ENCODE peak calls at places on chromosomes 12 and 14, in four cellular contexts. One of them, this sample, is unnamed.

GRCh38 chr12:124294686-124295315 is at the start of gene RFLNA:
- DNase-seq in activated naive CD8-positive, alpha-beta T cell treated with anti-CD3 and anti-CD28 coated beads for 36 hours: peak
- DNase-seq in activated T-helper 1 cell treated with anti-CD3 and anti-CD28 coated beads, Interleukin-12 subunit alpha, Interleukin-12 subunit beta, Interleukin-2, Interleukin-4 antibody, amounts not matched to agents 30 ng/mL and 10 ng/mL and 1 ng/mL, durations not matched to agents 14 hours and 24 hours and 36 hours: no peak
- DNase-seq in NCI-H2029 treated with DMSO at 0.1 percent for 48 hours: no peak
- DNase-seq in this sample: no peak

GRCh38 chr12:51351913-51352532 is 5.5 kb upstream of the CELA1 start:
- DNase-seq in activated T-helper 1 cell treated with anti-CD3 and anti-CD28 coated beads, Interleukin-12 subunit alpha, Interleukin-12 subunit beta, Interleukin-2, Interleukin-4 antibody, amounts not matched to agents 30 ng/mL and 10 ng/mL and 1 ng/mL, durations not matched to agents 14 hours and 24 hours and 36 hours: peak
- DNase-seq in NCI-H2029 treated with DMSO at 0.1 percent for 48 hours: peak
- DNase-seq in activated naive CD8-positive, alpha-beta T cell treated with anti-CD3 and anti-CD28 coated beads for 36 hours: peak
- DNase-seq in this sample: peak

GRCh38 chr14:95313707-95314106 is 6.0 kb downstream of the CLMN start:
- DNase-seq in activated T-helper 1 cell treated with anti-CD3 and anti-CD28 coated beads, Interleukin-12 subunit alpha, Interleukin-12 subunit beta, Interleukin-2, Interleukin-4 antibody, amounts not matched to agents 30 ng/mL and 10 ng/mL and 1 ng/mL, durations not matched to agents 14 hours and 24 hours and 36 hours: no peak
- DNase-seq in activated naive CD8-positive, alpha-beta T cell treated with anti-CD3 and anti-CD28 coated beads for 36 hours: no peak
- DNase-seq in NCI-H2029 treated with DMSO at 0.1 percent for 48 hours: no peak
- DNase-seq in this sample: peak

GRCh38 chr12:12600659-12601058 is 11.0 kb upstream of the CREBL2 start:
- DNase-seq in activated naive CD8-positive, alpha-beta T cell treated with anti-CD3 and anti-CD28 coated beads for 36 hours: no peak
- DNase-seq in activated T-helper 1 cell treated with anti-CD3 and anti-CD28 coated beads, Interleukin-12 subunit alpha, Interleukin-12 subunit beta, Interleukin-2, Interleukin-4 antibody, amounts not matched to agents 30 ng/mL and 10 ng/mL and 1 ng/mL, durations not matched to agents 14 hours and 24 hours and 36 hours: no peak
- DNase-seq in NCI-H2029 treated with DMSO at 0.1 percent for 48 hours: no peak
- DNase-seq in this sample: no peak

GRCh38 chr12:80607361-80608135 is 99.9 kb upstream of the MYF6 start:
- DNase-seq in NCI-H2029 treated with DMSO at 0.1 percent for 48 hours: no peak
- DNase-seq in activated naive CD8-positive, alpha-beta T cell treated with anti-CD3 and anti-CD28 coated beads for 36 hours: no peak
- DNase-seq in activated T-helper 1 cell treated with anti-CD3 and anti-CD28 coated beads, Interleukin-12 subunit alpha, Interleukin-12 subunit beta, Interleukin-2, Interleukin-4 antibody, amounts not matched to agents 30 ng/mL and 10 ng/mL and 1 ng/mL, durations not matched to agents 14 hours and 24 hours and 36 hours: no peak
- DNase-seq in this sample: no peak

GRCh38 chr12:56086096-56086495 is 6.1 kb downstream of the ERBB3 start:
- DNase-seq in activated T-helper 1 cell treated with anti-CD3 and anti-CD28 coated beads, Interleukin-12 subunit alpha, Interleukin-12 subunit beta, Interleukin-2, Interleukin-4 antibody, amounts not matched to agents 30 ng/mL and 10 ng/mL and 1 ng/mL, durations not matched to agents 14 hours and 24 hours and 36 hours: no peak
- DNase-seq in NCI-H2029 treated with DMSO at 0.1 percent for 48 hours: no peak
- DNase-seq in activated naive CD8-positive, alpha-beta T cell treated with anti-CD3 and anti-CD28 coated beads for 36 hours: no peak
- DNase-seq in this sample: no peak

GRCh38 chr14:67392728-67393314 is 19.1 kb downstream of the PLEK2 start:
- DNase-seq in activated T-helper 1 cell treated with anti-CD3 and anti-CD28 coated beads, Interleukin-12 subunit alpha, Interleukin-12 subunit beta, Interleukin-2, Interleukin-4 antibody, amounts not matched to agents 30 ng/mL and 10 ng/mL and 1 ng/mL, durations not matched to agents 14 hours and 24 hours and 36 hours: no peak
- DNase-seq in activated naive CD8-positive, alpha-beta T cell treated with anti-CD3 and anti-CD28 coated beads for 36 hours: no peak
- DNase-seq in NCI-H2029 treated with DMSO at 0.1 percent for 48 hours: no peak
- DNase-seq in this sample: no peak

GRCh38 chr12:45051490-45052105 is 699 bp upstream of the DBX2 start:
- DNase-seq in activated T-helper 1 cell treated with anti-CD3 and anti-CD28 coated beads, Interleukin-12 subunit alpha, Interleukin-12 subunit beta, Interleukin-2, Interleukin-4 antibody, amounts not matched to agents 30 ng/mL and 10 ng/mL and 1 ng/mL, durations not matched to agents 14 hours and 24 hours and 36 hours: no peak
- DNase-seq in NCI-H2029 treated with DMSO at 0.1 percent for 48 hours: no peak
- DNase-seq in activated naive CD8-positive, alpha-beta T cell treated with anti-CD3 and anti-CD28 coated beads for 36 hours: no peak
- DNase-seq in this sample: no peak

GRCh38 chr14:93956514-93957332 is 19.6 kb downstream of the ASB2 start:
- DNase-seq in activated T-helper 1 cell treated with anti-CD3 and anti-CD28 coated beads, Interleukin-12 subunit alpha, Interleukin-12 subunit beta, Interleukin-2, Interleukin-4 antibody, amounts not matched to agents 30 ng/mL and 10 ng/mL and 1 ng/mL, durations not matched to agents 14 hours and 24 hours and 36 hours: no peak
- DNase-seq in activated naive CD8-positive, alpha-beta T cell treated with anti-CD3 and anti-CD28 coated beads for 36 hours: no peak
- DNase-seq in NCI-H2029 treated with DMSO at 0.1 percent for 48 hours: no peak
- DNase-seq in this sample: no peak

GRCh38 chr14:70193396-70193795 is 4.6 kb upstream of the SLC8A3 start:
- DNase-seq in NCI-H2029 treated with DMSO at 0.1 percent for 48 hours: no peak
- DNase-seq in activated T-helper 1 cell treated with anti-CD3 and anti-CD28 coated beads, Interleukin-12 subunit alpha, Interleukin-12 subunit beta, Interleukin-2, Interleukin-4 antibody, amounts not matched to agents 30 ng/mL and 10 ng/mL and 1 ng/mL, durations not matched to agents 14 hours and 24 hours and 36 hours: no peak
- DNase-seq in activated naive CD8-positive, alpha-beta T cell treated with anti-CD3 and anti-CD28 coated beads for 36 hours: no peak
- DNase-seq in this sample: no peak

GRCh38 chr14:89378119-89378518 is 38.9 kb downstream of the FOXN3 start:
- DNase-seq in activated T-helper 1 cell treated with anti-CD3 and anti-CD28 coated beads, Interleukin-12 subunit alpha, Interleukin-12 subunit beta, Interleukin-2, Interleukin-4 antibody, amounts not matched to agents 30 ng/mL and 10 ng/mL and 1 ng/mL, durations not matched to agents 14 hours and 24 hours and 36 hours: no peak
- DNase-seq in activated naive CD8-positive, alpha-beta T cell treated with anti-CD3 and anti-CD28 coated beads for 36 hours: peak
- DNase-seq in NCI-H2029 treated with DMSO at 0.1 percent for 48 hours: no peak
- DNase-seq in this sample: no peak

GRCh38 chr14:65361920-65362319 is 50.6 kb upstream of the FUT8 start:
- DNase-seq in activated T-helper 1 cell treated with anti-CD3 and anti-CD28 coated beads, Interleukin-12 subunit alpha, Interleukin-12 subunit beta, Interleukin-2, Interleukin-4 antibody, amounts not matched to agents 30 ng/mL and 10 ng/mL and 1 ng/mL, durations not matched to agents 14 hours and 24 hours and 36 hours: no peak
- DNase-seq in NCI-H2029 treated with DMSO at 0.1 percent for 48 hours: no peak
- DNase-seq in activated naive CD8-positive, alpha-beta T cell treated with anti-CD3 and anti-CD28 coated beads for 36 hours: no peak
- DNase-seq in this sample: no peak

GRCh38 chr14:75537071-75537470 is 14.8 kb downstream of the BATF start:
- DNase-seq in activated T-helper 1 cell treated with anti-CD3 and anti-CD28 coated beads, Interleukin-12 subunit alpha, Interleukin-12 subunit beta, Interleukin-2, Interleukin-4 antibody, amounts not matched to agents 30 ng/mL and 10 ng/mL and 1 ng/mL, durations not matched to agents 14 hours and 24 hours and 36 hours: no peak
- DNase-seq in NCI-H2029 treated with DMSO at 0.1 percent for 48 hours: no peak
- DNase-seq in activated naive CD8-positive, alpha-beta T cell treated with anti-CD3 and anti-CD28 coated beads for 36 hours: no peak
- DNase-seq in this sample: no peak

GRCh38 chr14:51604078-51604477 is 47.6 kb upstream of the FRMD6 start:
- DNase-seq in activated naive CD8-positive, alpha-beta T cell treated with anti-CD3 and anti-CD28 coated beads for 36 hours: no peak
- DNase-seq in NCI-H2029 treated with DMSO at 0.1 percent for 48 hours: no peak
- DNase-seq in activated T-helper 1 cell treated with anti-CD3 and anti-CD28 coated beads, Interleukin-12 subunit alpha, Interleukin-12 subunit beta, Interleukin-2, Interleukin-4 antibody, amounts not matched to agents 30 ng/mL and 10 ng/mL and 1 ng/mL, durations not matched to agents 14 hours and 24 hours and 36 hours: no peak
- DNase-seq in this sample: no peak

GRCh38 chr12:47534695-47535094 is 171.1 kb downstream of the RPAP3 start:
- DNase-seq in activated T-helper 1 cell treated with anti-CD3 and anti-CD28 coated beads, Interleukin-12 subunit alpha, Interleukin-12 subunit beta, Interleukin-2, Interleukin-4 antibody, amounts not matched to agents 30 ng/mL and 10 ng/mL and 1 ng/mL, durations not matched to agents 14 hours and 24 hours and 36 hours: no peak
- DNase-seq in activated naive CD8-positive, alpha-beta T cell treated with anti-CD3 and anti-CD28 coated beads for 36 hours: no peak
- DNase-seq in NCI-H2029 treated with DMSO at 0.1 percent for 48 hours: no peak
- DNase-seq in this sample: no peak

GRCh38 chr12:114425031-114425626 is 19.2 kb upstream of the TBX5 start:
- DNase-seq in activated naive CD8-positive, alpha-beta T cell treated with anti-CD3 and anti-CD28 coated beads for 36 hours: no peak
- DNase-seq in activated T-helper 1 cell treated with anti-CD3 and anti-CD28 coated beads, Interleukin-12 subunit alpha, Interleukin-12 subunit beta, Interleukin-2, Interleukin-4 antibody, amounts not matched to agents 30 ng/mL and 10 ng/mL and 1 ng/mL, durations not matched to agents 14 hours and 24 hours and 36 hours: no peak
- DNase-seq in NCI-H2029 treated with DMSO at 0.1 percent for 48 hours: peak
- DNase-seq in this sample: no peak

GRCh38 chr14:95695913-95696312 is 9.7 kb downstream of the TCL1B start:
- DNase-seq in activated T-helper 1 cell treated with anti-CD3 and anti-CD28 coated beads, Interleukin-12 subunit alpha, Interleukin-12 subunit beta, Interleukin-2, Interleukin-4 antibody, amounts not matched to agents 30 ng/mL and 10 ng/mL and 1 ng/mL, durations not matched to agents 14 hours and 24 hours and 36 hours: no peak
- DNase-seq in activated naive CD8-positive, alpha-beta T cell treated with anti-CD3 and anti-CD28 coated beads for 36 hours: no peak
- DNase-seq in NCI-H2029 treated with DMSO at 0.1 percent for 48 hours: no peak
- DNase-seq in this sample: no peak

GRCh38 chr12:49093746-49094103 is 876 bp downstream of the DHH start:
- DNase-seq in NCI-H2029 treated with DMSO at 0.1 percent for 48 hours: no peak
- DNase-seq in activated naive CD8-positive, alpha-beta T cell treated with anti-CD3 and anti-CD28 coated beads for 36 hours: no peak
- DNase-seq in activated T-helper 1 cell treated with anti-CD3 and anti-CD28 coated beads, Interleukin-12 subunit alpha, Interleukin-12 subunit beta, Interleukin-2, Interleukin-4 antibody, amounts not matched to agents 30 ng/mL and 10 ng/mL and 1 ng/mL, durations not matched to agents 14 hours and 24 hours and 36 hours: no peak
- DNase-seq in this sample: no peak

GRCh38 chr12:14907953-14908352 is 22.3 kb upstream of the MGP start:
- DNase-seq in NCI-H2029 treated with DMSO at 0.1 percent for 48 hours: no peak
- DNase-seq in activated T-helper 1 cell treated with anti-CD3 and anti-CD28 coated beads, Interleukin-12 subunit alpha, Interleukin-12 subunit beta, Interleukin-2, Interleukin-4 antibody, amounts not matched to agents 30 ng/mL and 10 ng/mL and 1 ng/mL, durations not matched to agents 14 hours and 24 hours and 36 hours: no peak
- DNase-seq in activated naive CD8-positive, alpha-beta T cell treated with anti-CD3 and anti-CD28 coated beads for 36 hours: no peak
- DNase-seq in this sample: no peak

GRCh38 chr12:47184813-47185212 is 105.1 kb upstream of the AMIGO2 start:
- DNase-seq in activated T-helper 1 cell treated with anti-CD3 and anti-CD28 coated beads, Interleukin-12 subunit alpha, Interleukin-12 subunit beta, Interleukin-2, Interleukin-4 antibody, amounts not matched to agents 30 ng/mL and 10 ng/mL and 1 ng/mL, durations not matched to agents 14 hours and 24 hours and 36 hours: no peak
- DNase-seq in NCI-H2029 treated with DMSO at 0.1 percent for 48 hours: peak
- DNase-seq in activated naive CD8-positive, alpha-beta T cell treated with anti-CD3 and anti-CD28 coated beads for 36 hours: no peak
- DNase-seq in this sample: no peak

GRCh38 chr14:71668942-71669341 is 263.3 kb upstream of the RGS6 start:
- DNase-seq in activated naive CD8-positive, alpha-beta T cell treated with anti-CD3 and anti-CD28 coated beads for 36 hours: no peak
- DNase-seq in NCI-H2029 treated with DMSO at 0.1 percent for 48 hours: no peak
- DNase-seq in activated T-helper 1 cell treated with anti-CD3 and anti-CD28 coated beads, Interleukin-12 subunit alpha, Interleukin-12 subunit beta, Interleukin-2, Interleukin-4 antibody, amounts not matched to agents 30 ng/mL and 10 ng/mL and 1 ng/mL, durations not matched to agents 14 hours and 24 hours and 36 hours: no peak
- DNase-seq in this sample: no peak

This sample was measured in mucosa of descending colon.